ENCODE peak calls at places on chromosomes 12 and 14, in nine cellular contexts. U is CMK; T is stimulated activated CD4-positive, alpha-beta T cell treated with anti-CD3 and anti-CD28 coated beads, Interleukin-4, amount 100 ng/mL, for 1 hour; W is OCI-LY7; P is NCI-H2227 treated with DMSO at 0.1 percent for 48 hours; C is neural progenitor cell; O is mesothelial cell of epicardium; G is Calu3; F is ureter. M is an unnamed sample.

GRCh38 chr12:47729233-47729632 is 3.9 kb upstream of the ENDOU start:
- DNase-seq in U (no peak), T (no peak), W (no peak), P (no peak), C (no peak), O (no peak), G (no peak), F (no peak), M (no peak)

GRCh38 chr12:32595251-32595650 is 83.8 kb upstream of the DNM1L start:
- DNase-seq in U (no peak), T (no peak), W (no peak), P (no peak), C (no peak), O (no peak), G (no peak), F (no peak), M (no peak)

GRCh38 chr12:77118696-77119095 is 53.3 kb upstream of the E2F7 start:
- DNase-seq in U (no peak), T (no peak), W (no peak), P (no peak), C (no peak), O (no peak), G (no peak), F (no peak), M (no peak)

GRCh38 chr12:132806857-132807256 is 21.8 kb downstream of the GOLGA3 start:
- DNase-seq in U (no peak), T (peak), W (no peak), P (no peak), C (no peak), O (no peak), G (no peak), F (no peak), M (no peak)

GRCh38 chr12:109736552-109737108 is 23.0 kb downstream of the FAM222A start:
- DNase-seq in U (no peak), T (no peak), W (no peak), P (peak), C (peak), O (peak), G (peak), F (no peak), M (peak)

GRCh38 chr12:57148469-57149308 is 1.3 kb upstream of the LRP1-AS start:
- DNase-seq in U (no peak), T (no peak), W (no peak), P (no peak), C (no peak), O (no peak), G (no peak), F (peak), M (peak)

GRCh38 chr14:59829941-59830734 is 40.4 kb downstream of the RTN1 start:
- DNase-seq in U (no peak), T (no peak), W (no peak), P (no peak), C (no peak), O (no peak), G (no peak), F (no peak), M (no peak)

GRCh38 chr12:6285063-6285477 is 25.4 kb upstream of the PLEKHG6 start:
- DNase-seq in U (peak), T (peak), W (peak), P (peak), C (peak), O (peak), G (peak), F (peak), M (no peak)

GRCh38 chr12:65464930-65465329 is 186.4 kb downstream of the MSRB3 start:
- DNase-seq in U (no peak), T (no peak), W (no peak), P (no peak), C (no peak), O (no peak), G (no peak), F (no peak), M (no peak)

GRCh38 chr14:55107766-55108554 is 21.1 kb upstream of the LGALS3 start:
- DNase-seq in U (no peak), T (peak), W (no peak), P (no peak), C (no peak), O (no peak), G (peak), F (peak), M (peak)

GRCh38 chr14:81449114-81449513 is 49.0 kb upstream of the STON2 start:
- DNase-seq in U (no peak), T (no peak), W (no peak), P (no peak), C (no peak), O (no peak), G (no peak), F (no peak), M (no peak)

GRCh38 chr12:30329281-30329680 is 366.4 kb downstream of the IPO8 start:
- DNase-seq in U (no peak), T (no peak), W (no peak), P (no peak), C (no peak), O (no peak), G (no peak), F (no peak), M (no peak)

GRCh38 chr14:75689012-75689411 is 28.0 kb downstream of the TTLL5 start:
- DNase-seq in U (no peak), T (no peak), W (no peak), P (no peak), C (no peak), O (no peak), G (no peak), F (no peak), M (no peak)

M was measured in suprapubic skin.